ENCODE peak calls at places on chromosome 2, in six cellular contexts. P is Panc1, I is WERI-Rb-1, Q is fibroblast of lung, U is GM20000, F is endothelial cell. T is an unnamed sample.

GRCh38 chr2:46334389-46335345 is 37.5 kb downstream of the EPAS1 start:
- DNase-seq in P (no peak), I (no peak), Q (peak), U (no peak), F (no peak), T (peak)

GRCh38 chr2:227616631-227617030 is 667 bp upstream of the SCYGR4 start:
- DNase-seq in P (no peak), I (no peak), Q (no peak), U (no peak), F (no peak), T (no peak)

GRCh38 chr2:224369028-224369632 is 32.8 kb downstream of the FAM124B start:
- DNase-seq in P (no peak), I (peak), Q (peak), U (peak), F (peak), T (no peak)

GRCh38 chr2:174376967-174377366 is 18.6 kb upstream of the SCRN3 start:
- DNase-seq in P (no peak), I (no peak), Q (no peak), U (no peak), F (no peak), T (no peak)

GRCh38 chr2:100317634-100318033 is 4.7 kb downstream of the LONRF2 start:
- DNase-seq in P (no peak), I (no peak), Q (peak), U (no peak), F (no peak), T (no peak)

GRCh38 chr2:107804608-107805498 is 21.8 kb upstream of the RGPD4 start:
- DNase-seq in P (no peak), I (no peak), Q (no peak), U (no peak), F (no peak), T (no peak)

GRCh38 chr2:133393881-133394280 is 174.4 kb downstream of the NCKAP5 start:
- DNase-seq in P (no peak), I (no peak), Q (no peak), U (no peak), F (no peak), T (no peak)

GRCh38 chr2:195319112-195319460 is 337.9 kb upstream of the SLC39A10 start:
- DNase-seq in P (no peak), I (no peak), Q (peak), U (no peak), F (no peak), T (no peak)

GRCh38 chr2:65940856-65941255 is 494.1 kb upstream of the MEIS1 start:
- DNase-seq in P (no peak), I (no peak), Q (no peak), U (no peak), F (no peak), T (no peak)

GRCh38 chr2:106011993-106012392 is 182.1 kb downstream of the UXS1 start:
- DNase-seq in P (no peak), I (no peak), Q (no peak), U (no peak), F (no peak), T (no peak)

GRCh38 chr2:160994141-160995002 is 165.9 kb upstream of the TANK start:
- DNase-seq in P (peak), I (peak), Q (peak), U (peak), F (peak), T (peak)

GRCh38 chr2:145235312-145235711 is 715.4 kb upstream of the ZEB2 start:
- DNase-seq in P (no peak), I (no peak), Q (no peak), U (no peak), F (no peak), T (no peak)

GRCh38 chr2:200454839-200455801 is 54.7 kb downstream of the KCTD18 start:
- DNase-seq in P (no peak), I (no peak), Q (no peak), U (peak), F (no peak), T (no peak)

GRCh38 chr2:108623616-108624015 is 89.3 kb downstream of the LIMS1 start:
- DNase-seq in P (no peak), I (no peak), Q (peak), U (no peak), F (no peak), T (no peak)

GRCh38 chr2:135904590-135904989 is 28.3 kb upstream of the MCM6 start:
- DNase-seq in P (no peak), I (no peak), Q (peak), U (no peak), F (no peak), T (peak)

GRCh38 chr2:42369551-42370229 is 8.7 kb upstream of the COX7A2L start:
- DNase-seq in P (no peak), I (peak), Q (no peak), U (no peak), F (no peak), T (no peak)

GRCh38 chr2:181988154-181988924 is 2.7 kb downstream of the PPP1R1C start:
- DNase-seq in P (no peak), I (no peak), Q (no peak), U (no peak), F (no peak), T (no peak)

GRCh38 chr2:148342091-148342490 is 302.5 kb upstream of the EPC2 start:
- DNase-seq in P (no peak), I (no peak), Q (no peak), U (no peak), F (no peak), T (no peak)

DNA sequence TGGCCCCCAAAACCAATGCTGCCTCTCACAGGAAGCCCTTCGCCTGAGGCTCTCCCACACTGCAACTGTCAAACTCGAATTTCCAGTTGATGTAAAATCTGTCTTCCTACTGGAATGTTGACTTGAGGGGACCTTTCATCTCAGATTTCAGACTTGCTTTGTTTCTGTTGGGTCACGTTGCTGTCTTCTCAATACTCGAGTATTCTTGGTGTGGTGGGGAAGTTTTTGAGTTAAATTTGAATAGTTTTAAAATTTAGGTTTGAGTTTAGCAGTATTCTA is 50.8 kb downstream of the AGAP1 start:
- DNase-seq in P (no peak), I (no peak), Q (no peak), U (no peak), F (no peak), T (no peak)
- TF ChIP-seq CTCF in P (no peak), I (no peak), Q (no peak), U (no peak), F (no peak), T (no peak)

GRCh38 chr2:146523218-146523617 is 1321.6 kb upstream of the ACVR2A start:
- DNase-seq in P (no peak), I (no peak), Q (peak), U (peak), F (no peak), T (no peak)
- TF ChIP-seq CTCF in P (peak), I (no peak), Q (peak), U (no peak), F (peak), T (peak)

DNA sequence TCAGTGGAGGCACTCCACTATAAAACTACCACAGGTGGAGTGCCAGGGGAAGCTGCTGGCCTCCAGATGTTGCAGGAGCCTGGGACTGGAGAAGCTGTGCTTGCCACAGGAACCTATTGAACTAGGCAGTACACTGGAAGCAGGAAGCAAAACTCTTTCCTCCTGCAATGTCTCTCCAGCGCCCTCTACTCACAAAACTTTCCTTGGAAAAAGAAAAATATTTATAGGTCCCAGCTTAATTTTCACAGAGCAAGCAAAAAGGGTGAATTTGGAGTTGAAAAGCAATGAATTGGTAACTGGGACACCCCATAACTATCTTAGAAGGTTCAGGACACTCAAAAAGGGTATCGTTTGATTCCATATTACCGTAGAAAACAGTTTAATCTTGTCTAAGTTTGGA is 33.2 kb upstream of the REEP1 start:
- DNase-seq in P (no peak), I (no peak), Q (no peak), U (no peak), F (no peak), T (no peak)
- TF ChIP-seq CTCF in P (peak), I (no peak), Q (no peak), U (no peak), F (no peak), T (no peak)

GRCh38 chr2:126244937-126245336 is 411.0 kb upstream of the GYPC start:
- DNase-seq in P (peak), I (peak), Q (peak), U (peak), F (peak), T (no peak)
- TF ChIP-seq CTCF in P (peak), I (peak), Q (peak), U (peak), F (peak), T (no peak)

GRCh38 chr2:20882466-20883170 is 59.7 kb upstream of the LDAH start:
- DNase-seq in P (no peak), I (no peak), Q (no peak), U (no peak), F (no peak), T (no peak)
- TF ChIP-seq CTCF in P (no peak), I (no peak), Q (no peak), U (no peak), F (no peak), T (no peak)

GRCh38 chr2:213722564-213722963 is 438.3 kb downstream of the SPAG16 start:
- DNase-seq in P (no peak), I (no peak), Q (no peak), U (no peak), F (no peak), T (no peak)

GRCh38 chr2:213723707-213724106 is 439.4 kb downstream of the SPAG16 start:
- DNase-seq in P (no peak), I (no peak), Q (no peak), U (no peak), F (no peak), T (no peak)

GRCh38 chr2:213723051-213723560 is 438.8 kb downstream of the SPAG16 start:
- DNase-seq in P (no peak), I (peak), Q (no peak), U (no peak), F (no peak), T (no peak)

DNA sequence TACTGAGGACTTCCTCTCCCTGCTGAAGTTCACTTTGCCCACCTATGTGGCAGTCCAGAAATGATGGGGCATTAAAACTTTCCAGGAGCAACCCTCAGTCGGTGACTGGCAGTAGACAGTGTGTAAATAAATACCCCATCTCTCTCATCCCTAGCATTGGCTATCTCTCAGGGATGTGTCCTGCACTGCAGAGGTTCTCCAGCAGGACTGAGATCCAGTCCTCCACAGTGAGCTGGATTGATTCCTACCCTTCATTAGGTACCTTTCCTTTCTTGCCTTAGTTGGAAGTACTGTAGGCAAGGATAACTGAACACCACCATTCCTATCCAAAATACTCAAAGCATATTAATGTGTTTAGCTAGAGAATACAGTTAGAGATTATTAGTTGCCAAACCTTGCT is 441.8 kb downstream of the SPAG16 start:
- DNase-seq in P (no peak), I (no peak), Q (no peak), U (no peak), F (no peak), T (no peak)
- TF ChIP-seq CTCF in P (no peak), I (no peak), Q (no peak), U (no peak), F (peak), T (no peak)

GRCh38 chr2:31523871-31524492 is 56.8 kb downstream of the SRD5A2 start:
- DNase-seq in P (peak), I (peak), Q (peak), U (peak), F (peak), T (peak)
- TF ChIP-seq CTCF in P (peak), I (peak), Q (peak), U (peak), F (peak), T (peak)

DNA sequence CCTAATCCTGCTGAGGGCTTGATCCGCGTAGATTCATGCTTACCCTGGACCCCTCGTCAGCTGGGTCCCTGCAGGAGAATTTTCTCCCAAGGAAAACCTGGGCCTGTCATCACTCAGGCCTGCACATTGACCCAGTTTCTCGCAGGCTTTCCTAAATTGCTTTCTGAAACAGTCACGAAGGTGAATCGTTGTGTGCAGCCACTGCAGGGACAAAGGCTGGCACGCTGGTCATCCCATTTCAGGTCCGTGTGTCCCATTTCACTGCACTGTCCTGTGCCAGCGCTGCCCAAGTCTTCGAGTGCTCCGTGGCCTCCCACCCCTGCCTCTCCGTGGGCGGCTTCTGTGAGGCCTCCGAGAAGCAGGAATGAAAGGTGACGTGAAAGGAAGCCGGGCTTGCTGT is 62.8 kb upstream of the YWHAQ start:
- DNase-seq in P (no peak), I (no peak), Q (no peak), U (no peak), F (no peak), T (no peak)
- TF ChIP-seq CTCF in P (no peak), I (no peak), Q (no peak), U (no peak), F (no peak), T (no peak)

GRCh38 chr2:73262108-73262651 is 22.1 kb downstream of the FBXO41 start:
- DNase-seq in P (no peak), I (no peak), Q (no peak), U (no peak), F (no peak), T (no peak)

GRCh38 chr2:73258913-73259215 is 24.8 kb downstream of the CCT7 start:
- DNase-seq in P (no peak), I (no peak), Q (no peak), U (no peak), F (no peak), T (no peak)

GRCh38 chr2:73259276-73259675 is 25.0 kb downstream of the FBXO41 start:
- DNase-seq in P (no peak), I (no peak), Q (no peak), U (no peak), F (no peak), T (no peak)

GRCh38 chr2:73259704-73260337 is 24.5 kb downstream of the FBXO41 start:
- DNase-seq in P (no peak), I (no peak), Q (no peak), U (no peak), F (no peak), T (no peak)

DNA sequence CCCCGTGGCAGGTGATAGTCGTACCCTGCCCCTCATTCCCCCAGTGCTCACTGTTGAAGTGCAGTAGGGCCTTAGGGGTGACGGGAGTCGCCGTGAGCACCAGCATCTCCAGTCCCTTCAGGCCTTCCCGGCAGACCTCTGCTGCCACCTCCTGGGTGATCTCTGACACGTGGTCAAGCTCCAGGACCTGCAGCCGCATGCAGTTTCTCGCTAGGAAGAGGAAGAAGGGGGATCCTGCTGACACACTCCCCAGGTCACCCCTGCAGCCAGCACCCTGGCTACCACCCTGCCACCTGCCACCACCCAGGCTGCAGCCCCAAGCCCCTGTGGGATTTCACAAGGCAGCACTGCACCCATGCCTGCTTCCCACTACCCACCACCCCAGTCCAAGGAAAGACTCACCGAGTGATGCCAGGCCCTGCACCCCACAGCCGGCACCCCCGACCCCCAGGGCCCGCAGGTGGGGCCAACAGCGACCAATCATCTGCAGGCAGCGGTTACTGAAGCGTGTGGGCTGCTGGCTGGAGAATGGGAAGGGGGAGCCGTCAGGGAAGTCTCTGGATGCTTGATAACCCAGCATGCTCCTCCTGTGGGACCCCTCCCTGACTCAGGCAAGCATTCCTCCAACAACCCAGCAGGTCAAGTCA is 23.8 kb downstream of the FBXO41 start:
- DNase-seq in P (no peak), I (peak), Q (peak), U (no peak), F (peak), T (no peak)
- TF ChIP-seq CTCF in P (peak), I (peak), Q (peak), U (no peak), F (no peak), T (peak)

DNA sequence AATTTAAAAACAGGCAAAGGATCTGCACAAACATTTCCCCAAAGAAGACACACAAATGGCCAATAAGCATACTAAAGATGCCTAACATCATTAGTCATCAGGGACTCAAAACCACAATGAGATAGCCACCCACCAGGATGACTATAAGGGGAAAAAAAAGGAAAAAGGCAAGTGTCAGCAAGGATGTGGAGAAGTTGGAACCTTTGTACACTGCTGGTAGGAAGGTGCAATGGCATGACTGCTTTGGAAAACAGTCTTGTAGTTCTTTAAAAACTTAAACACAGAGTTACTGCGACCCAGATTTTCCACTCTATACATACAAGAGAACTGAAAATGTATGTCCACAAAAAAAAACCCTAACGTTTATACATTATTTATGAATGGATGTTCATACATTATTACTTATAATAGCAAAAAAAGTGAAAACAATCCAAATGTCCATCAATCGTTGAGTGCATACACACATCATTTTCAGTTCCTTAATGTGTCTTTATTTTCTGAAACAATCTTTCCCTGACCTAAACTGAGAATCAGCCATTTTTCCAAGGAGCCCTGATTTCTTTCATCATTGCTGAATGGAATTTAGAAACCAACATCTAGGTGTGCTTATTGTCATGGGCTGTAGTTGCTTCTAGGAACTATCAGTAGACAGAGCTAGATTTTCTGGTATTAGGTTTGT is 64.7 kb upstream of the TLK1 start:
- DNase-seq in P (peak), I (no peak), Q (peak), U (no peak), F (no peak), T (peak)
- TF ChIP-seq CTCF in P (no peak), I (no peak), Q (peak), U (no peak), F (no peak), T (no peak)

T was measured in AG09319.